ENCODE peak calls at places on chromosomes 4 and X, in four cellular contexts. H is NT2/D1, K is right atrium auricular region, U is mesendoderm. W is an unnamed sample.

GRCh38 chrX:150080497-150080896 is 142.2 kb upstream of the EOLA2 start:
- DNase-seq in H (no peak), K (no peak), U (no peak), W (no peak)

GRCh38 chrX:119693996-119694451 is 1.1 kb upstream of the SEPTIN6 start:
- DNase-seq in H (no peak), K (no peak), U (no peak), W (no peak)

GRCh38 chrX:85922821-85923220 is 124.5 kb downstream of the CHM start:
- DNase-seq in H (no peak), K (no peak), U (no peak), W (no peak)

GRCh38 chrX:43898406-43898805 is 16.2 kb upstream of the MAOB start:
- DNase-seq in H (no peak), K (no peak), U (no peak), W (no peak)

GRCh38 chr4:173013232-173013932 is 155.2 kb upstream of the GALNT7 start:
- DNase-seq in H (no peak), K (no peak), U (peak; percentile 61), W (peak; percentile 10)

GRCh38 chr4:67546971-67547370 is 1.7 kb upstream of the CENPC start:
- DNase-seq in H (no peak), K (no peak), U (no peak), W (no peak)

GRCh38 chr4:17912011-17912410 is 101.2 kb downstream of the NCAPG start:
- DNase-seq in H (no peak), K (no peak), U (no peak), W (no peak)

GRCh38 chrX:43589735-43590515 is 66.2 kb upstream of the MAOA start:
- DNase-seq in H (no peak), K (no peak), U (no peak), W (no peak)

GRCh38 chrX:115949900-115950822 is 220.4 kb upstream of the AGTR2 start:
- DNase-seq in H (no peak), K (no peak), U (peak; percentile 63), W (peak; percentile 45)

GRCh38 chrX:12886545-12886944 is 19.7 kb downstream of the TLR7 start:
- DNase-seq in H (no peak), K (no peak), U (no peak), W (no peak)

GRCh38 chr4:109164011-109164410 is 138.4 kb downstream of the COL25A1 start:
- DNase-seq in H (peak; percentile 6), K (no peak), U (peak; percentile 81), W (no peak)

GRCh38 chrX:82961129-82961528 is 547.0 kb upstream of the POU3F4 start:
- DNase-seq in H (peak; percentile 9), K (no peak), U (peak; percentile 78), W (no peak)

GRCh38 chrX:134570509-134570846 is 87.8 kb downstream of the PLAC1 start:
- DNase-seq in H (no peak), K (no peak), U (no peak), W (no peak)

GRCh38 chr4:21765810-21766407 is 182.7 kb downstream of the KCNIP4 start:
- DNase-seq in H (peak; percentile 61), K (no peak), U (peak; percentile 86), W (peak; percentile 29)

W was measured in hypothalamus.